ENCODE peak calls at places on chromosome 14, in five cellular contexts. E, J, K, U and V are unnamed samples.

GRCh38 chr14:105029402-105029801 is 8.5 kb upstream of the CDCA4 start:
- DNase-seq in E (no peak), U (no peak), J (no peak), K (no peak), V (no peak)

GRCh38 chr14:95101736-95102677 is 55.3 kb downstream of the DICER1 start:
- DNase-seq in J (no peak), E (no peak), K (no peak), U (no peak), V (no peak)

GRCh38 chr14:67973415-67973814 is 153.8 kb downstream of the RAD51B start:
- DNase-seq in E (no peak), U (no peak), K (no peak), J (no peak), V (no peak)

GRCh38 chr14:94355191-94355794 is 32.2 kb upstream of the SERPINA6 start:
- DNase-seq in J (peak; percentile 45), U (peak; percentile 35), E (peak; percentile 74), K (peak; percentile 78), V (no peak)

GRCh38 chr14:65044596-65044959 is 57.7 kb downstream of the MAX start:
- DNase-seq in J (peak; percentile 49), E (no peak), U (no peak), K (peak; percentile 72), V (no peak)

GRCh38 chr14:56555921-56556570 is 23.6 kb upstream of the TMEM260 start:
- DNase-seq in E (no peak), U (no peak), J (no peak), K (no peak), V (no peak)

GRCh38 chr14:72916174-72916573 is 10.1 kb upstream of the DCAF4 start:
- DNase-seq in E (no peak), J (no peak), U (no peak), K (no peak), V (no peak)

GRCh38 chr14:83632375-83632774 is 1897.6 kb upstream of the FLRT2 start:
- DNase-seq in J (no peak), E (no peak), K (no peak), U (no peak), V (no peak)

GRCh38 chr14:102527255-102528232 is 18.0 kb upstream of the ANKRD9 start:
- DNase-seq in U (no peak), K (peak; percentile 44), E (peak; percentile 66), J (no peak), V (no peak)

GRCh38 chr14:89304972-89305703 is 111.9 kb downstream of the FOXN3 start:
- DNase-seq in J (no peak), E (peak; percentile 79), U (peak; percentile 44), K (peak; percentile 28), V (no peak)

GRCh38 chr14:103576371-103577024 is 13.7 kb downstream of the COA8 start:
- DNase-seq in K (peak; percentile 96), E (peak; percentile 94), U (peak; percentile 87), J (peak; percentile 83), V (peak; percentile 79)

GRCh38 chr14:91830777-91831176 is 36.6 kb downstream of the TC2N start:
- DNase-seq in K (peak; percentile 87), E (no peak), U (no peak), J (no peak), V (no peak)

GRCh38 chr14:58702466-58703148 is 64.8 kb downstream of the DACT1 start:
- DNase-seq in K (no peak), E (no peak), J (no peak), U (no peak), V (no peak)

GRCh38 chr14:43872752-43873655 is 634.1 kb downstream of the FSCB start:
- DNase-seq in E (no peak), J (no peak), K (no peak), U (no peak), V (no peak)

GRCh38 chr14:51609251-51609986 is 42.3 kb upstream of the FRMD6 start:
- DNase-seq in U (no peak), E (no peak), J (no peak), K (no peak), V (no peak)

GRCh38 chr14:91140672-91141071 is 26.8 kb downstream of the DGLUCY start:
- DNase-seq in K (no peak), E (no peak), J (no peak), U (no peak), V (no peak)

GRCh38 chr14:31230559-31230958 is 23.0 kb upstream of the HECTD1 start:
- DNase-seq in K (no peak), U (no peak), J (no peak), E (no peak), V (no peak)

GRCh38 chr14:93150227-93151206 is 34.2 kb downstream of the MOAP1 start:
- DNase-seq in K (peak; percentile 56), U (no peak), E (no peak), J (no peak), V (no peak)

GRCh38 chr14:34496679-34497513 is 34.9 kb upstream of the SPTSSA start:
- DNase-seq in J (peak; percentile 68), U (peak; percentile 85), K (peak; percentile 57), E (peak; percentile 93), V (no peak)

GRCh38 chr14:29352681-29353080 is 575.0 kb downstream of the PRKD1 start:
- DNase-seq in J (no peak), E (no peak), K (no peak), U (no peak), V (no peak)

GRCh38 chr14:61271552-61271951 is 9.6 kb downstream of the TMEM30B start:
- DNase-seq in J (no peak), K (no peak), E (no peak), U (no peak), V (no peak)
- TF ChIP-seq CTCF in J (no peak), K (no peak), E (no peak), U (no peak), V (no peak)

GRCh38 chr14:100146548-100147091 is 12.8 kb downstream of the DEGS2 start:
- DNase-seq in E (no peak), J (no peak), K (no peak), U (no peak), V (no peak)
- TF ChIP-seq CTCF in E (no peak), J (no peak), K (peak; percentile 9), U (no peak), V (no peak)

GRCh38 chr14:23381017-23381375 is 4.2 kb downstream of the CMTM5 start:
- DNase-seq in K (no peak), E (no peak), J (no peak), U (no peak), V (no peak)

GRCh38 chr14:23379331-23380196 is 2.7 kb downstream of the CMTM5 start:
- DNase-seq in J (no peak), U (peak; percentile 58), K (peak; percentile 71), E (no peak), V (no peak)

GRCh38 chr14:23381871-23382270 is 5.0 kb downstream of the CMTM5 start:
- DNase-seq in U (no peak), E (no peak), K (no peak), J (no peak), V (no peak)

GRCh38 chr14:23378612-23379220 is 1.9 kb downstream of the CMTM5 start:
- DNase-seq in U (no peak), K (no peak), J (no peak), E (no peak), V (no peak)

DNA sequence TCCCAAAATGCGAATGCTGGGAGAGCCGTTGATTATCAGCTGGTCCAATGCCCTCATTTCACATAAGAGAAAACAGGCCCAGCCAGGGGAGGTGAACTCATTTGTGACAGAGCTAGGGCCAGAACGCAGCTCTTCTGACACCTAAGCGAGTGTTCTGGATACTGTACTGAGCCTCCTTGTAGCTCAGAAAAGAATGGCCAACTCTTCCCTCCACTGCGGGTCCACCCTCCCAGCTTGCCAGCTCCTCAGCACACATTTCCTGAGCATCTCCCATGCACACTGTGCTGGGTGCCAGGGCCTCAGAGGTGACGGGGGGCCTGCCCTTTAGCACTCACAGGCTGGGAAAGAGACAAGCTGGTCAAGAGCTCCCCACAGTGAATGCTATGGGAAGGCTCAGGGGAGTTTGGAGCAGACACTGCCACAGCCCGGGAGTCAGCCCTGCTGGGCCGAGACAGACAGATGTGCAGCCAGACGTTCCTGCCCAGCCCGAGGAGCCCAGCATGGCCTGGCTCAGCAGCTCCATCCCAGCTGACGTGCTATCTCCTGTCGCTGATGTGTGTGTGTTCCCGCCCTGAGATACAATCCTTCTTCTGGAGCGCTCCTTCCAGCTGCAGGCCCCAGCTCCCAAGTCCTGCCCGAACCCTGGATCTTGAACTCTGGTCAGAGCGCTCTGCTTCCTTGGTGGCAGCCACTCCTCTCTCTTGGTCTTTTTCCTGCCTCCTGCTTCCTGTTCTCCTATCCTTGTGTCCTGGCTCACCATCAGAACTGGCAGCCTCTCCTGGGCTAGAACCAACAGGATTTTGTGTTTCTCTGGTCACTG is 3.6 kb downstream of the CMTM5 start:
- DNase-seq in K (no peak), J (no peak), E (no peak), U (no peak), V (no peak)
- TF ChIP-seq CTCF in K (no peak), J (no peak), E (no peak), U (no peak), V (no peak)

DNA sequence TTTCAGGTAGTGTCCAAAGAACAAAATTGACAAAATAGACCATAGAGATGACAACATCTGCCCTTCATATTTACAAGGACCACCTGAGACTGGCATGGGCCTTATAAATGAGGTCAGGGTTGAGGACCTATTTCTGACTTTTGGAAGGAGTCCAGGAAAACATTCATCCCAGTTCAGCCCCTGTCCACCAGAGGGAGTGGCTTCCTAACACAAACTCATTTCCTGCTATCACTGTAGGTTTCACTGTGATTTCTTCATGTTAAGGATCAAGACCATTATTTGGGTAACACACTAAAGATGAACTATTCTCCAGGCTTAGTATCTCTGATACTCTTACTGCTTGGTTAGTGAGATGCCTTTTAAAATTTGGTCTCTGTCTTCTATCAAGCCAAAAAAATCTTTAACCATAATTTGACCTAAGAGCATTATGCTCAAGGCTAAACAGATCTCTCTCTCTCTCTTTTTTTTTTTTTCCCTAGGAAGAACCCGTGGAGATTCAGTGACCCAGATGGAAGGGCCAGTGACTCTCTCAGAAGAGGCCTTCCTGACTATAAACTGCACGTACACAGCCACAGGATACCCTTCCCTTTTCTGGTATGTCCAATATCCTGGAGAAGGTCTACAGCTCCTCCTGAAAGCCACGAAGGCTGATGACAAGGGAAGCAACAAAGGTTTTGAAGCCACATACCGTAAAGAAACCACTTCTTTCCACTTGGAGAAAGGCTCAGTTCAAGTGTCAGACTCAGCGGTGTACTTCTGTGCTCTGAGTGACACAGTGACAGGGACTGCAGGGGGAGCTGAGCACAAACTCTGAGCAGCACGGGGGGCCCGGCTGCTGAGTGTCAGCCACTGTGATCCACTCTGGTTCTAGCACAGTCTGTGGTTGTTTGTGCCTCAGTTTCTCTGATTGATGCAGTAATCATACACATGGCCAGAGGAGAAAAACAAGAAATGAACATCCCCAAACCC is 267.6 kb upstream of the OR4E1 start:
- DNase-seq in K (no peak), J (no peak), U (no peak), E (no peak), V (no peak)
- TF ChIP-seq CTCF in K (no peak), J (peak; percentile 23), U (peak; percentile 7), E (no peak), V (peak; percentile 75)

DNA sequence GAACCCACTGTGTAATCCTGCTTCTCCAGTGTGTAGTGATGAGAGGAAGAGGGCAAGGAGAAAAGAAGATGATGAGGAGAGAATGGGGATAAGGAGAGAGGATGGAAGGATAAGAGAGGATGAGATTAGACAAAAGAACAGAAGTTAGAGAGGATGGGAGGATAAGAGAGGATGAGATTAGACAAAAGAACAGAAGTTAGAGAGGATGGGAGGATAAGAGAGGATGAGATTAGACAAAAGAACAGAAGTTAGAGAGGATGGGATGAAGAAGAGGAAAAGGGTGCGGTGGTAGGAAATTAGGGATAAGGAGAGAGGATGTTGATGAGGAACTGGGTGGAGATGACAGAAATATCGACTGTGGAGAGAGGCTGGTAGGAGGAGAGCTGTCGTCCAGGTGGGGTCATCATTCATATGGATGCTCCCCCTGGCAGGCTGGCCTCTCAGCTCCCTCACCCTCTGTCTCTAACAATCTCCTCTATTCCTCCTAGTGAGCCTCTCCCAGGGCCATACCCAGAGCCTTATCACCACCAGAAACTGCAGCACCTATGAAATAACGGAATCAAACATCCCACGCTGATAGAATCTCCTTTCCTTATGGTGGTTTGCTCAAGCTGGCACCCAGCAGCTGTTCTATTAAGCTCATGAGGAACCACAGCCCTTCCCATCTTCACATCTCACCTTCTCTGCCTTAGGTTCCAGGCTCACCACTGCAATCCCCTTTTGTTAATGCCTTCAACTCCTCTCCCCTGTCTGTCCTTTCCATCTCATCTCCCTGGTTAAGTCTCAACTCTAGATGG is 6.0 kb upstream of the CIROP start:
- DNase-seq in U (no peak), K (no peak), E (no peak), J (no peak), V (no peak)
- TF ChIP-seq CTCF in U (no peak), K (no peak), E (no peak), J (no peak), V (no peak)